ENCODE peak calls at places on chromosomes 4 and X, in four cellular contexts. X is mesendoderm, G is spleen, J is transverse colon. O is an unnamed sample.

GRCh38 chr4:80101768-80102116 is 28.7 kb upstream of the ANTXR2 start:
- DNase-seq in X (no peak), G (no peak), J (no peak), O (no peak)

GRCh38 chr4:20337261-20337664 is 85.6 kb downstream of the SLIT2 start:
- DNase-seq in X (peak), G (no peak), J (no peak), O (no peak)

GRCh38 chr4:142556048-142556447 is 290.1 kb downstream of the INPP4B start:
- DNase-seq in X (no peak), G (no peak), J (peak), O (no peak)

GRCh38 chr4:158327525-158327924 is 117.2 kb downstream of the TMEM144 start:
- DNase-seq in X (peak), G (no peak), J (no peak), O (no peak)

GRCh38 chr4:89814362-89814761 is 22.6 kb downstream of the SNCA start:
- DNase-seq in X (no peak), G (no peak), J (no peak), O (no peak)

GRCh38 chr4:71389149-71389840 is 50.5 kb downstream of the SLC4A4 start:
- DNase-seq in X (peak), G (no peak), J (no peak), O (no peak)

GRCh38 chrX:45714864-45715263 is 514.2 kb upstream of the DIPK2B start:
- DNase-seq in X (no peak), G (no peak), J (peak), O (peak)

GRCh38 chrX:121579016-121579760 is 531.8 kb downstream of the GLUD2 start:
- DNase-seq in X (peak), G (no peak), J (peak), O (peak)

GRCh38 chrX:30653415-30654131 is at the start of gene GK:
- DNase-seq in X (no peak), G (peak), J (peak), O (no peak)

GRCh38 chrX:63764946-63765345 is 20.1 kb downstream of the ARHGEF9 start:
- DNase-seq in X (no peak), G (no peak), J (no peak), O (no peak)

GRCh38 chrX:145041486-145041885 is 205.8 kb upstream of the SPANXN1 start:
- DNase-seq in X (no peak), G (no peak), J (no peak), O (no peak)

GRCh38 chrX:29461039-29461438 is 754.3 kb upstream of the MAGEB2 start:
- DNase-seq in X (no peak), G (no peak), J (no peak), O (no peak)

GRCh38 chr4:39042365-39042764 is 10.2 kb upstream of the TMEM156 start:
- DNase-seq in X (no peak), G (no peak), J (no peak), O (no peak)

GRCh38 chr4:169208516-169208915 is 62.2 kb downstream of the SH3RF1 start:
- DNase-seq in X (no peak), G (no peak), J (no peak), O (no peak)

GRCh38 chr4:110823251-110823650 is 200.4 kb upstream of the PITX2 start:
- DNase-seq in X (peak), G (no peak), J (no peak), O (no peak)

GRCh38 chrX:40261955-40262596 is 164.3 kb upstream of the BCOR start:
- DNase-seq in X (no peak), G (peak), J (no peak), O (no peak)

GRCh38 chrX:103518571-103518970 is 718 bp downstream of the RAB40A start:
- DNase-seq in X (no peak), G (no peak), J (no peak), O (no peak)

GRCh38 chr4:53809816-53810215 is 218.5 kb upstream of the LNX1 start:
- DNase-seq in X (no peak), G (no peak), J (no peak), O (no peak)

GRCh38 chr4:164204434-164204833 is 549.5 kb upstream of the SMIM31 start:
- DNase-seq in X (peak), G (no peak), J (no peak), O (no peak)

GRCh38 chrX:37905436-37906147 is 58.2 kb upstream of the DYNLT3 start:
- DNase-seq in X (peak), G (no peak), J (no peak), O (no peak)

GRCh38 chr4:117996891-117997290 is 37.4 kb upstream of the NDST3 start:
- DNase-seq in X (no peak), G (no peak), J (no peak), O (no peak)

GRCh38 chrX:154321624-154322023 is 26.0 kb downstream of the TKTL1 start:
- DNase-seq in X (no peak), G (peak), J (peak), O (no peak)

GRCh38 chr4:84916233-84916632 is 50.3 kb downstream of the WDFY3 start:
- DNase-seq in X (peak), G (no peak), J (no peak), O (no peak)

GRCh38 chr4:69984030-69984443 is 11.7 kb upstream of the STATH start:
- DNase-seq in X (no peak), G (no peak), J (no peak), O (no peak)

GRCh38 chr4:167903291-167903721 is 189.0 kb upstream of the ANXA10 start:
- DNase-seq in X (no peak), G (no peak), J (no peak), O (no peak)

GRCh38 chrX:41481264-41482109 is 34.3 kb downstream of the NYX start:
- DNase-seq in X (peak), G (no peak), J (no peak), O (no peak)

GRCh38 chrX:136196691-136197155 is 49.4 kb downstream of the FHL1 start:
- DNase-seq in X (no peak), G (no peak), J (no peak), O (no peak)

GRCh38 chr4:20253799-20254409 is 2.2 kb downstream of the SLIT2 start:
- DNase-seq in X (peak), G (peak), J (peak), O (no peak)

GRCh38 chr4:131499139-131499873 is 1649.8 kb upstream of the PCDH10 start:
- DNase-seq in X (no peak), G (no peak), J (no peak), O (no peak)

GRCh38 chrX:134933911-134934310 is 56.9 kb upstream of the SMIM10 start:
- DNase-seq in X (no peak), G (no peak), J (no peak), O (no peak)

GRCh38 chr4:76802546-76803021 is 95.4 kb downstream of the SOWAHB start:
- DNase-seq in X (peak), G (no peak), J (no peak), O (no peak)

GRCh38 chr4:162241857-162242256 is 78.1 kb upstream of the FSTL5 start:
- DNase-seq in X (no peak), G (no peak), J (no peak), O (no peak)

GRCh38 chr4:163623787-163624186 is 129.3 kb downstream of the TMA16 start:
- DNase-seq in X (peak), G (no peak), J (no peak), O (no peak)

GRCh38 chr4:169398294-169398693 is 127.5 kb upstream of the SH3RF1 start:
- DNase-seq in X (no peak), G (no peak), J (no peak), O (no peak)

GRCh38 chr4:186657766-186658165 is 65.9 kb downstream of the FAT1 start:
- DNase-seq in X (peak), G (no peak), J (no peak), O (no peak)

GRCh38 chr4:120481711-120482110 is 415.1 kb upstream of the MAD2L1 start:
- DNase-seq in X (no peak), G (no peak), J (no peak), O (no peak)

GRCh38 chrX:47706575-47706974 is 47.6 kb upstream of the UXT start:
- DNase-seq in X (no peak), G (no peak), J (no peak), O (no peak)

GRCh38 chrX:46376246-46376885 is 168.9 kb downstream of the ZNF674 start:
- DNase-seq in X (peak), G (no peak), J (peak), O (peak)

GRCh38 chrX:38225093-38225492 is 4.4 kb upstream of the SRPX start:
- DNase-seq in X (peak), G (no peak), J (no peak), O (no peak)

GRCh38 chr4:4843651-4844291 is 15.7 kb upstream of the MSX1 start:
- DNase-seq in X (peak), G (no peak), J (no peak), O (no peak)

DNA sequence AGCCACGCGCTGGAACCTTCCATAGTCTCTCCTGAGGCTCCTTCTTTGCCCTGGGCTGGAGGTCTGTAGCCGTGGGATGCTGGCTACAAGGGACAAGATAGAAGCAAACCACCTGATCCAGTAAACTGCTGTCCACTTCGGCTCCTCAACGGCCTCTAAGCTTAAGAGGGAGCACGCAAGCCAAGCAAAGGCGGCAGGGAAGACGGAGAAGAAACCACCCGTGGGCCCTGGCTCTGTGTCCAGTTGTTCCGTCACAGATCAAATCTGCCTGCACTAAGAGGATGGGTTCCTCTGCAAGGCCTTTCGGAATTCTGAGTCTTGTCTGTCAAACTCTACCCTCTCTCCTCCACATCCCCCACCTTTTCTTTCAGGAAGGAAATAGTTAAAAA is 401 bp upstream of the EDNRA start:
- DNase-seq in X (no peak), G (no peak), J (no peak), O (no peak)
- H3K27ac ChIP-seq in X (no peak), G (peak), J (peak), O (no peak)

GRCh38 chr4:67680568-67681222 is 20.3 kb downstream of the UBA6 start:
- DNase-seq in X (peak), G (no peak), J (no peak), O (no peak)
- H3K4me3 ChIP-seq in X (no peak), G (no peak), J (no peak), O (no peak)

DNA sequence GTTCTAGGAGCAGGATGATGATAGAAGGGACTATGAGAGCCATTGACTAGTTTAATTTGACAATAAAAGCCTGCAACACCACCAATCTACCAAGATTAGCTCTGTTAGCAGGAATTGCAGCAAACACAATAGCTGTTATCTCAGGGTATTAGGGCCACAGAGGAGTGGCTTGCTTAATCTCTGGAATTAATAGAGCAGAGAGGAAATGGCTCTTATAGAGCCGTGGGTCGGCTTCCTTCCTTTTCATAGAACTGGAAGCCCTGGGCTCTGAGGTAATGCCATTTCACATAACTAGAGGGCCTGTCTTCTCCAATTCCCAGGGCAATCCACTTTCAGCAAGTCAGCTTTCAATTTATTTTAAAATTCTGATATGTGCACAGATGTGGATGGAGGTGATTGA is 83.0 kb downstream of the MAMLD1 start:
- DNase-seq in X (peak), G (no peak), J (no peak), O (no peak)
- H3K27ac ChIP-seq in X (no peak), G (no peak), J (no peak), O (no peak)

GRCh38 chrX:2383144-2383543 is 117.6 kb downstream of the DHRSX start:
- DNase-seq in X (no peak), G (no peak), J (no peak), O (no peak)
- H3K4me3 ChIP-seq in X (no peak), G (no peak), J (no peak), O (no peak)

GRCh38 chr4:123397276-123398150 is 918 bp downstream of the SPRY1 start:
- DNase-seq in X (peak), G (peak), J (peak), O (peak)

GRCh38 chr4:123398803-123399637 is 2.4 kb downstream of the SPRY1 start:
- DNase-seq in X (peak), G (peak), J (peak), O (peak)

GRCh38 chr4:123398151-123398802 is 1.7 kb downstream of the SPRY1 start:
- DNase-seq in X (peak), G (peak), J (peak), O (peak)

GRCh38 chr4:123393696-123394095 is 2.9 kb upstream of the SPRY1 start:
- DNase-seq in X (no peak), G (no peak), J (no peak), O (no peak)

GRCh38 chr4:123396294-123397275 is at the start of gene SPRY1:
- DNase-seq in X (peak), G (peak), J (peak), O (peak)
- H3K27ac ChIP-seq in X (peak), G (peak), J (peak), O (peak)

GRCh38 chr4:123546123-123546654 is 149.6 kb downstream of the SPRY1 start:
- DNase-seq in X (no peak), G (no peak), J (peak), O (peak)

GRCh38 chr4:123545569-123546122 is 149.1 kb downstream of the SPRY1 start:
- DNase-seq in X (peak), G (no peak), J (no peak), O (no peak)

GRCh38 chr4:123547818-123548200 is 151.2 kb downstream of the SPRY1 start:
- DNase-seq in X (no peak), G (no peak), J (no peak), O (no peak)

GRCh38 chr4:123547167-123547817 is 150.7 kb downstream of the SPRY1 start:
- DNase-seq in X (peak), G (no peak), J (peak), O (peak)

DNA sequence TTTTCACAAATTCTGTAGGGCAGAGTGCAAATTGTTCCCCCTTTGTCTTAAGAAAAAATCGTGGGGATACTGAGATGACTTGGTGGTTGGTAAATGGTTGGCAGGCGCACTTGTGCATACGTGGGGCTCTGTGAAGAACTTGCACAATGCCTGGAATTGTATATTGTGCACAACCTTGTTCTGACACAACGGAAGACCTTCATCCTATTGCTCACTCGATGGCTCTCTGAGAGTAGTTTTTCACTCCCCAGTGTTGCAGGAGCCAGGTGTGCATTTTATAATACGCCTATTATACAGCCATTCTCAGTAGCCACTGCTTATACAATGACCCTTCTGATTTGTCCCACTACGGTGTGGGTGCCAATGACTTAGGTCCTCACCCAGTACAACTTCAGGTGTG is 150.1 kb downstream of the SPRY1 start:
- DNase-seq in X (peak), G (no peak), J (peak), O (peak)
- H3K4me3 ChIP-seq in X (no peak), G (no peak), J (no peak), O (no peak)

DNA sequence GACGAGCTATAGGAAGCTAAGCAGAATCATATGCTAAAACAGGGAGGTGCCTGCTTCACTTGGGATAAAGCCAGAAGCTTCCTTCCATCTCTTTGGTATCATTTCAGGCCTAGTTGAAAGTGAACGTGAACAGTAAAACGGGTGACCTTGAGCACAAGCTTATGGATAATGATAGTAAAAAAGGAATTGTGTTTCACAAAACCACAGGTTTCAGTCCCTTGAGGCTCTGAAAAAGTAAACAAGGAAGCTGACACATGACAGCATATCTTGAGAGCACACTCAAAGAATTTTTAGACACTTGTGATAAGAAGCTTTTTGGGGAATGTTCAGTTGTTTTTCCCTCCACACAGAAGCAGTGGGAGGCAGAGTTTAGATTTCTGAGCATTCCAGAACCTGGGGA is 286.1 kb downstream of the DCHS2 start:
- DNase-seq in X (no peak), G (no peak), J (no peak), O (no peak)
- H3K27ac ChIP-seq in X (no peak), G (no peak), J (no peak), O (no peak)

GRCh38 chr4:83536649-83537352 is 893 bp downstream of the GPAT3 start:
- DNase-seq in X (no peak), G (no peak), J (peak), O (no peak)
- H3K4me3 ChIP-seq in X (peak), G (peak), J (peak), O (peak)

DNA sequence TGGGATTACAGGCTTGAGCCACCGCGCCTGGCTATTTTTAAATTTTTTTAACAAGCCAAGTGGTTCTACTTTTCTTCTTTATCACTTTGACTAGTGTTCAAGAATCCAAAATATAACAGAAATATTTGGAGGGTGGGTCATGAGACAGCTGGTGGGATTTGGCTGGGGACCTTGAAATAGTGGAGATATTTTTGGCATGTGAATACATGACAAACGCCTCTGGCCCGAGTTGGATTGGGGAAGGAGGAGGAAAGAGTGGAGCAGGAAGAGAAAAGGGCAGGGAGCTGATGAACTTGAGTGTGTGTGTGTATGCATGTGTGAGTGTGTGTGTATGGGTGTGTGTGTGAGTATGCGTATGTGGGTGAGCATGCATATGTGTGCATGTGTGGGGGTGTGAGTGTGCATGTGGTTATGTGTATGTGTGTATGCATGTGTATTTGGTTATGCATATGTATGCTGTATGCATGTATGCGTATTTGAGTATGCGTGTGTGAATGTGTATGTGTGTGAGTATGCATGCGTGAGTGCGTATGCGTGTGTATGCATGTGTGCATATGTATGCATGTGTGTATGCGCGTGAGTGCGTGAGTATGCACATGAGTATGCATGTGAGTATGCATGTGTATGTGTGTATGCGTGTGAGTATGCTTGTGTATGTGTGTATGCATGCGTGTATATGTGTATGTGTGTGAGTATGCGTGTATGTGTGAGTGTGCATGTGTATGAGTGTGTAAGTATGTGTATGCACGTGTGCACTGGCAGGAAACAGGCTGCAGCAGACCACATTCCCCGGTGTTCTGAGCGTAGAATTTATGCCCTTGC is 49.6 kb downstream of the JADE1 start:
- DNase-seq in X (no peak), G (no peak), J (no peak), O (no peak)
- H3K27ac ChIP-seq in X (no peak), G (no peak), J (peak), O (no peak)